ENCODE peak calls at places on chromosome 3, in eight cellular contexts. C is GM12878, V is right atrium auricular region, J is pancreas, M is tibial nerve, L is aorta, X is transverse colon, H is HepG2. O is an unnamed sample.

GRCh38 chr3:60979861-60980739 is 271.2 kb downstream of the FHIT start:
- DNase-seq in V (no peak), H (no peak), J (no peak), C (no peak), X (no peak), M (no peak), L (no peak), O (no peak)

GRCh38 chr3:29454326-29454725 is 173.5 kb downstream of the RBMS3 start:
- DNase-seq in L (no peak), J (no peak), H (no peak), C (no peak), M (no peak), V (no peak), X (no peak), O (no peak)

GRCh38 chr3:100706365-100706764 is 2.9 kb upstream of the TFG start:
- DNase-seq in V (no peak), J (no peak), C (no peak), L (no peak), H (no peak), X (no peak), M (no peak), O (no peak)

GRCh38 chr3:173938159-173938558 is 540.6 kb downstream of the NLGN1 start:
- DNase-seq in J (no peak), X (no peak), V (no peak), C (no peak), L (no peak), H (peak), M (no peak), O (no peak)

GRCh38 chr3:66812126-66812525 is 186.0 kb upstream of the KBTBD8 start:
- DNase-seq in M (no peak), L (no peak), C (no peak), H (no peak), J (no peak), V (no peak), X (no peak), O (no peak)

GRCh38 chr3:58009026-58009748 is 965 bp downstream of the FLNB start:
- DNase-seq in M (no peak), J (peak), V (no peak), C (no peak), X (peak), H (no peak), L (peak), O (no peak)

GRCh38 chr3:154956815-154957214 is 123.3 kb upstream of the MME start:
- DNase-seq in L (no peak), H (no peak), M (no peak), C (no peak), J (no peak), X (no peak), V (no peak), O (no peak)

GRCh38 chr3:72536206-72536887 is 311.9 kb downstream of the SHQ1 start:
- DNase-seq in X (no peak), C (no peak), M (no peak), L (no peak), H (no peak), J (no peak), V (no peak), O (no peak)

GRCh38 chr3:71512544-71512943 is 71.0 kb downstream of the FOXP1 start:
- DNase-seq in H (no peak), M (no peak), V (no peak), J (no peak), C (no peak), X (no peak), L (no peak), O (no peak)

GRCh38 chr3:70999730-71000129 is 583.8 kb downstream of the FOXP1 start:
- DNase-seq in M (no peak), H (no peak), C (no peak), J (no peak), X (no peak), V (no peak), L (no peak), O (no peak)

GRCh38 chr3:127426444-127427168 is 138.8 kb upstream of the PRR20G start:
- DNase-seq in M (no peak), L (no peak), X (no peak), V (no peak), H (no peak), C (no peak), J (no peak), O (no peak)

GRCh38 chr3:116316781-116317180 is 128.5 kb downstream of the LSAMP start:
- DNase-seq in X (no peak), L (no peak), H (no peak), J (no peak), C (no peak), M (no peak), V (no peak), O (no peak)

GRCh38 chr3:149599236-149599635 is 58.6 kb downstream of the WWTR1 start:
- DNase-seq in C (no peak), X (no peak), H (peak), V (peak), J (no peak), M (peak), L (peak), O (no peak)

GRCh38 chr3:106317141-106318055 is 448.6 kb upstream of the CBLB start:
- DNase-seq in H (no peak), M (no peak), C (no peak), J (peak), L (no peak), V (no peak), X (no peak), O (no peak)

GRCh38 chr3:67083277-67083676 is 85.2 kb downstream of the KBTBD8 start:
- DNase-seq in V (no peak), M (no peak), C (peak), X (no peak), J (no peak), H (no peak), L (no peak), O (no peak)

GRCh38 chr3:62316525-62316924 is 56.8 kb downstream of the FEZF2 start:
- DNase-seq in L (no peak), J (no peak), M (no peak), V (no peak), C (no peak), H (no peak), X (no peak), O (no peak)

GRCh38 chr3:36135863-36136262 is 244.4 kb upstream of the STAC start:
- DNase-seq in V (no peak), M (no peak), L (no peak), J (no peak), X (no peak), H (no peak), C (no peak), O (no peak)

GRCh38 chr3:126102530-126102951 is 18.6 kb upstream of the SLC41A3 start:
- DNase-seq in C (no peak), M (no peak), H (no peak), X (peak), V (peak), L (peak), J (no peak), O (no peak)

GRCh38 chr3:14680716-14681115 is 5.8 kb downstream of the C3orf20 start:
- DNase-seq in L (no peak), X (no peak), J (no peak), C (no peak), V (no peak), H (peak), M (no peak), O (no peak)

GRCh38 chr3:195178124-195178910 is 92.6 kb downstream of the XXYLT1 start:
- DNase-seq in L (no peak), C (no peak), X (no peak), M (no peak), V (no peak), H (no peak), J (no peak), O (peak)

GRCh38 chr3:195181781-195182469 is 89.0 kb downstream of the XXYLT1 start:
- DNase-seq in M (no peak), C (no peak), V (no peak), H (no peak), X (no peak), J (no peak), L (no peak), O (no peak)

GRCh38 chr3:195180490-195181106 is 90.4 kb downstream of the XXYLT1 start:
- DNase-seq in L (no peak), C (no peak), X (no peak), H (no peak), M (no peak), J (no peak), V (no peak), O (no peak)

GRCh38 chr3:195181107-195181498 is 89.9 kb downstream of the XXYLT1 start:
- DNase-seq in H (no peak), V (no peak), L (no peak), M (no peak), C (no peak), X (no peak), J (no peak), O (no peak)

GRCh38 chr3:195179782-195180489 is 91.0 kb downstream of the XXYLT1 start:
- DNase-seq in H (no peak), J (no peak), M (no peak), V (no peak), X (no peak), C (no peak), L (no peak), O (no peak)
- H3K27ac ChIP-seq in H (no peak), J (no peak), M (no peak), V (peak), X (peak), C (no peak), L (no peak), O (peak)

GRCh38 chr3:44981220-44981619 is 5.2 kb downstream of the EXOSC7 start:
- DNase-seq in H (no peak), J (no peak), M (no peak), V (no peak), X (no peak), C (no peak), L (no peak), O (no peak)

GRCh38 chr3:44982817-44983216 is 6.8 kb downstream of the EXOSC7 start:
- DNase-seq in X (no peak), H (no peak), M (no peak), J (no peak), L (no peak), V (no peak), C (no peak), O (no peak)

GRCh38 chr3:44981751-44982150 is 5.7 kb downstream of the EXOSC7 start:
- DNase-seq in L (no peak), X (no peak), V (no peak), M (no peak), J (no peak), C (no peak), H (no peak), O (no peak)

GRCh38 chr3:44984335-44984734 is 8.3 kb downstream of the EXOSC7 start:
- DNase-seq in J (no peak), X (no peak), C (no peak), V (no peak), H (no peak), L (no peak), M (no peak), O (no peak)

DNA sequence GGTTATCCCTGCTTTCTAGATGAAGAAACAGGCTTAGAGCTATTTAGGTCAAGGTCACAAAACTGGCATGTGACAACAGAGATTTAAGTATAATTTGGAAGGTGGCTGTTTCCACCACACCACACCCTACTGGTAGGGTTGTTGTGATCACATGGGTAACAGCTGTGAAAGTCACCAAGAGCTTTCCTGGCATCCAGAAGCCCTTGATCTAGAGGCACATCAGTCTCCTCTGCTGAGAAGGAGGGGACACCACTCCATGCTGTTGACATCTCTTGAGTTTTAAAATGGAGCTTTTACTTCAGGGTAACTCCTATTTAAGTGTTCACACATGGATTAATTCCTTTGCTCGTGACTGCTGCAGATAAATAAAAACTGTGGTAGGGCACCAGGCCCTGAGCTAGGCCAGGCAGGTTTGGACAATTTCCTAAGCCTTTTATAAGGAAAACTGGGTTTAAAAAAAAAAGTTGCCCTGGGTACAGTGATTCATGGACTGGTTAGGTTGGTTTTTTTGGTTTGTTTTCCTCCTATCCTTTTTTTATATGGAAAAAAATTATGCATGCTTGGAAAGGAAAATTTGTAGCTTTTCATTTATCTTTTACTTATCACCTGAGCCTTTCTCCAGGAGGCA is 7.5 kb downstream of the EXOSC7 start:
- DNase-seq in J (no peak), L (no peak), X (no peak), H (no peak), M (no peak), C (no peak), V (no peak), O (no peak)
- H3K27ac ChIP-seq in J (peak), L (no peak), X (no peak), H (no peak), M (no peak), C (peak), V (peak), O (no peak)

GRCh38 chr3:49465269-49466034 is 4.6 kb upstream of the DAG1 start:
- DNase-seq in C (no peak), J (peak), V (no peak), M (no peak), X (no peak), L (no peak), H (peak), O (no peak)
- H3K27ac ChIP-seq in C (no peak), J (peak), V (peak), M (peak), X (peak), L (peak), H (peak), O (no peak)

DNA sequence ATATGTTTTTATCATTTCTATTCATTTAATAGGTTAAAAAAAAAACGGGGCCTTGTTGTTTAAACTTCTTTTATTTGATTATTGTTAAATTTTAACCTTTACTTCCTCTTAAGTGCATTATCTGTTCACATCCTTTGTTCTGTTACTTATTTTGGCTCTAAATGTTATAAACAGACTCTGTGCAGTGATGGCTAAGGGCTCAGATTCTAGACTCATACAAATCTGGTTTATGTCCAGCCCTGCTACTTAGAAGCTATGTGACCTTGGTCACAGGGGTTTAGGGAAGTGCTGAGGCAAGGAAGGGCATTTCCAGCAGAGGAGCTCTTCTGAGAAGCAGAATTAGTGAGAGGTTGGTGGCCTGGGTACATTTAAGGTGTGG is 55.3 kb upstream of the VILL start:
- DNase-seq in J (no peak), X (no peak), H (peak), L (no peak), C (no peak), M (no peak), V (no peak), O (no peak)
- H3K27ac ChIP-seq in J (no peak), X (peak), H (peak), L (peak), C (no peak), M (no peak), V (peak), O (peak)

GRCh38 chr3:45976191-45977091 is 19.2 kb downstream of the FYCO1 start:
- DNase-seq in J (no peak), L (no peak), V (no peak), M (no peak), H (no peak), X (no peak), C (no peak), O (no peak)
- H3K27ac ChIP-seq in J (no peak), L (no peak), V (no peak), M (no peak), H (no peak), X (peak), C (no peak), O (peak)

GRCh38 chr3:24480497-24480896 is 14.2 kb downstream of the THRB start:
- DNase-seq in V (no peak), X (no peak), C (no peak), J (no peak), H (no peak), L (no peak), M (no peak), O (no peak)
- H3K27ac ChIP-seq in V (no peak), X (no peak), C (no peak), J (no peak), H (no peak), L (no peak), M (no peak), O (no peak)

GRCh38 chr3:189712906-189713483 is 81.8 kb downstream of the TP63 start:
- DNase-seq in V (no peak), M (no peak), J (no peak), H (peak), X (no peak), L (no peak), C (no peak), O (no peak)
- H3K27ac ChIP-seq in V (no peak), M (no peak), J (no peak), H (no peak), X (no peak), L (no peak), C (no peak), O (no peak)

GRCh38 chr3:194030372-194030771 is 105.6 kb upstream of the HES1 start:
- DNase-seq in H (peak), X (no peak), J (peak), L (no peak), M (no peak), C (no peak), V (no peak), O (no peak)
- H3K27ac ChIP-seq in H (no peak), X (no peak), J (no peak), L (no peak), M (no peak), C (no peak), V (no peak), O (no peak)

O was measured in uterus.